ENCODE peak calls at places on chromosomes 5 and 9, in ten cellular contexts. Z is glutamatergic neuron; D is activated CD8-positive, alpha-beta T cell treated with anti-CD3 and anti-CD28 coated beads, Interleukin-2, amount 10 ng/mL, durations not matched to agents 7 days and 5 days; G is astrocyte; F is AG04449; A is stimulated activated CD8-positive, alpha-beta memory T cell treated with anti-CD3 and anti-CD28 coated beads, Interleukin-7, amount 100 ng/mL, for 48 hours; W is body of pancreas; K is stimulated activated CD4-positive, alpha-beta T cell treated with anti-CD3 and anti-CD28 coated beads, Interleukin-2, amount 100 ng/mL, for 48 hours; R is HTR-8/SVneo; M is NCI-H1092 treated with DMSO at 0.1 percent for 48 hours. V is an unnamed sample.

GRCh38 chr5:118628672-118629354 is 359.5 kb downstream of the DTWD2 start:
- DNase-seq in Z (no peak), W (no peak), K (no peak), M (no peak), G (no peak), F (no peak), D (no peak), A (no peak), R (no peak), V (no peak)

GRCh38 chr5:1360861-1361260 is 16.0 kb upstream of the CLPTM1L start:
- DNase-seq in A (no peak), D (no peak), G (no peak), K (no peak), W (no peak), M (no peak), F (no peak), Z (no peak), R (no peak), V (no peak)

GRCh38 chr9:82109626-82110025 is 121.1 kb downstream of the SPATA31D1 start:
- DNase-seq in G (peak), A (no peak), Z (no peak), D (no peak), R (no peak), K (no peak), W (no peak), M (no peak), F (no peak), V (no peak)

GRCh38 chr5:12902611-12903010 is 998.4 kb upstream of the CTNND2 start:
- DNase-seq in M (no peak), R (no peak), A (no peak), W (no peak), Z (no peak), D (no peak), G (no peak), F (no peak), K (no peak), V (no peak)

GRCh38 chr9:79768199-79768598 is 196.4 kb downstream of the TLE4 start:
- DNase-seq in W (no peak), D (no peak), Z (no peak), K (no peak), A (no peak), G (no peak), F (no peak), R (no peak), M (no peak), V (no peak)

GRCh38 chr9:107163370-107163769 is 119.7 kb upstream of the RAD23B start:
- DNase-seq in A (no peak), M (no peak), G (no peak), K (no peak), Z (no peak), W (no peak), F (no peak), R (no peak), D (no peak), V (no peak)

GRCh38 chr5:95646569-95647330 is at the start of gene RFESD:
- DNase-seq in G (peak), M (peak), D (peak), A (peak), W (peak), K (peak), R (peak), Z (peak), F (peak), V (peak)

GRCh38 chr5:74949976-74950375 is 83.8 kb upstream of the FAM169A start:
- DNase-seq in G (no peak), D (no peak), M (no peak), K (no peak), Z (no peak), W (no peak), R (no peak), A (no peak), F (no peak), V (no peak)

GRCh38 chr5:89028579-89029272 is 145.7 kb upstream of the MEF2C start:
- DNase-seq in K (no peak), D (no peak), Z (no peak), M (no peak), G (peak), W (no peak), F (no peak), A (no peak), R (no peak), V (no peak)

GRCh38 chr5:96088676-96089075 is 127.0 kb upstream of the ELL2 start:
- DNase-seq in R (no peak), A (no peak), M (no peak), K (no peak), Z (peak), W (no peak), F (no peak), D (no peak), G (no peak), V (no peak)

GRCh38 chr5:169569513-169569912 is 14.1 kb upstream of the SPDL1 start:
- DNase-seq in A (no peak), D (no peak), G (no peak), W (no peak), K (no peak), M (no peak), R (no peak), Z (no peak), F (no peak), V (no peak)

GRCh38 chr9:100098241-100098886 is 436 bp downstream of the ERP44 start:
- DNase-seq in Z (peak), M (peak), W (peak), F (no peak), G (peak), A (no peak), K (peak), R (peak), D (peak), V (peak)

GRCh38 chr5:10577371-10578291 is 13.8 kb downstream of the ANKRD33B start:
- DNase-seq in K (no peak), W (no peak), F (no peak), R (no peak), A (no peak), Z (no peak), G (no peak), D (no peak), M (no peak), V (no peak)

GRCh38 chr9:8825600-8826147 is 1026.1 kb upstream of the DMAC1 start:
- DNase-seq in D (no peak), R (no peak), M (no peak), W (no peak), Z (no peak), G (no peak), A (no peak), F (no peak), K (no peak), V (no peak)

GRCh38 chr9:19720374-19720773 is 68.5 kb downstream of the SLC24A2 start:
- DNase-seq in F (no peak), W (no peak), R (no peak), D (no peak), Z (no peak), A (no peak), K (no peak), M (no peak), G (peak), V (peak)

GRCh38 chr9:107750741-107751521 is 261.4 kb upstream of the KLF4 start:
- DNase-seq in A (no peak), W (peak), G (peak), D (no peak), K (no peak), M (no peak), F (peak), R (peak), Z (no peak), V (peak)

GRCh38 chr5:143758750-143759149 is 53.2 kb upstream of the HMHB1 start:
- DNase-seq in G (no peak), D (no peak), M (no peak), K (no peak), R (no peak), A (no peak), F (no peak), Z (no peak), W (no peak), V (no peak)